ENCODE peak calls at places on chromosome X, in four cellular contexts. W is A549, C is WTC11, K is K562. U is an unnamed sample.

GRCh38 chrX:54178100-54178940 is 4.7 kb downstream of the FAM120C start:
- DNase-seq in W (peak), C (no peak), K (no peak), U (no peak)

GRCh38 chrX:49912086-49912485 is 10.3 kb upstream of the CLCN5 start:
- DNase-seq in W (no peak), C (no peak), K (no peak), U (no peak)

GRCh38 chrX:20300822-20301221 is 34.1 kb upstream of the RPS6KA3 start:
- DNase-seq in W (no peak), C (no peak), K (no peak), U (peak)

GRCh38 chrX:41412261-41413167 is 34.6 kb upstream of the NYX start:
- DNase-seq in W (peak), C (no peak), K (no peak), U (no peak)

GRCh38 chrX:79604364-79604763 is 237.2 kb upstream of the ITM2A start:
- DNase-seq in W (no peak), C (no peak), K (no peak), U (no peak)

GRCh38 chrX:82333575-82333974 is 1131.7 kb downstream of the SH3BGRL start:
- DNase-seq in W (no peak), C (no peak), K (no peak), U (no peak)

GRCh38 chrX:148517191-148517590 is 16.8 kb downstream of the AFF2 start:
- DNase-seq in W (no peak), C (no peak), K (no peak), U (peak)

GRCh38 chrX:142978130-142978684 is 47.5 kb upstream of the SPANXN4 start:
- DNase-seq in W (no peak), C (no peak), K (no peak), U (no peak)

GRCh38 chrX:67094061-67094460 is 449.8 kb upstream of the AR start:
- DNase-seq in W (no peak), C (peak), K (no peak), U (no peak)

GRCh38 chrX:36534900-36535299 is 473.3 kb upstream of the FAM47C start:
- DNase-seq in W (no peak), C (peak), K (no peak), U (no peak)

GRCh38 chrX:30309139-30309571 is at the start of gene NR0B1:
- DNase-seq in W (peak), C (peak), K (no peak), U (no peak)
- TF ChIP-seq MAX in W (no peak), C (peak), K (no peak), U (no peak)

GRCh38 chrX:48179691-48180090 is 16.9 kb downstream of the SSX5 start:
- DNase-seq in W (no peak), C (no peak), K (no peak), U (no peak)
- TF ChIP-seq MAX in W (no peak), C (no peak), K (no peak), U (no peak)

DNA sequence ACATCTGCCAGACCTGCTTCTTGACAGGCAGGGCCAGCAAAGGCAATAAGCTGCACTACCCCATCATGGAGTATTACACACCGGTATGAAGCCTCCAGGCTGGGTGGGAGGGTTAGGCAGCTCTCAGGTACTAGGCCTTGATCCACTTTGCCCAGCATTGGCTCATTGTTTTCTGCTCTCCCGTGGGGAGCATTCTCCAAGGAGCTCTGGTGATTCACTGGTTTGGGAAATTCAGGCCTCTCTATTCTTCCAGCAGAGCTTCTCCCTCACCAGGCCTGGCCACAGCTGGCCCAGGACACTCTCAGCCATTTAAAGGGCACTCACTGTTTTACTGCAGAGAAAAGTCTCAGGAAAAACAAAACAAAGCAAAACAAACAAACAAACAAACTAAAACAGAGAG is 33.0 kb downstream of the DRP2 start:
- DNase-seq in W (no peak), C (no peak), K (no peak), U (no peak)
- TF ChIP-seq MAX in W (no peak), C (no peak), K (no peak), U (no peak)

GRCh38 chrX:140091276-140091886 is 126.1 kb upstream of the CXorf66 start:
- DNase-seq in W (peak), C (peak), K (peak), U (no peak)
- TF ChIP-seq MAX in W (no peak), C (no peak), K (no peak), U (no peak)

GRCh38 chrX:133090410-133090809 is 6.5 kb downstream of the USP26 start:
- DNase-seq in W (no peak), C (no peak), K (no peak), U (no peak)
- TF ChIP-seq MAX in W (no peak), C (no peak), K (no peak), U (no peak)

GRCh38 chrX:110381216-110381615 is 22.6 kb downstream of the RTL9 start:
- DNase-seq in W (no peak), C (no peak), K (no peak), U (no peak)

GRCh38 chrX:110384490-110384889 is 25.8 kb downstream of the RTL9 start:
- DNase-seq in W (no peak), C (no peak), K (no peak), U (no peak)

GRCh38 chrX:110383414-110383813 is 24.8 kb downstream of the RTL9 start:
- DNase-seq in W (no peak), C (no peak), K (no peak), U (no peak)
- TF ChIP-seq MAX in W (no peak), C (no peak), K (no peak), U (no peak)

GRCh38 chrX:9708923-9709553 is 56.6 kb downstream of the GPR143 start:
- DNase-seq in W (peak), C (peak), K (peak), U (peak)
- TF ChIP-seq MAX in W (no peak), C (no peak), K (no peak), U (no peak)

GRCh38 chrX:17803449-17803848 is 57.6 kb downstream of the RAI2 start:
- DNase-seq in W (no peak), C (no peak), K (no peak), U (no peak)
- TF ChIP-seq MAX in W (no peak), C (no peak), K (no peak), U (no peak)

DNA sequence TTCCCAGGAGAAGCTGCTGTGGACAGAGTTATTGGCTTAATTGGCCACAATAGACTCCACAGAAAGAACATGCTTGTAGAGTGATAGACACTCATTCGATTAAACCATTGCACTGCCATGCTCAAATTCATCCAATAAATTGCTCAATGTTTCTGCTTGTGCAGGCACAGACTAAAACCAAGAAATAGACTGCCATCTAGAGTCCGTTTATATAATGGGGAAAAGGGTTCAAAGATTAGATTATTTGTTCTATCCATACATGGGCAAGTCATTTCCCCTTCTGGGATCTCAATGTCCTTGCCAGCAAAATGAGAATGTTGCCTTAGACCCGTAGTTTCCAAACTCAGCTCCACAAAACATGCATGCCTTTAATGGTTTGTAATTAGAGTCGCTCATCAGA is 8.7 kb downstream of the SMIM10 start:
- DNase-seq in W (peak), C (no peak), K (peak), U (peak)
- TF ChIP-seq MAX in W (no peak), C (no peak), K (no peak), U (no peak)

U was measured in NB4.